ENCODE peak calls at places on chromosomes 6 and 20, in seven cellular contexts. One of them, this sample, is unnamed.

GRCh38 chr6:160462116-160462515 is 113.9 kb downstream of the SLC22A3 start:
- DNase-seq in H9: no peak
- DNase-seq in AG09309: no peak
- DNase-seq in kidney epithelial cell: no peak
- DNase-seq in fibroblast of the aortic adventitia: no peak
- DNase-seq in breast epithelium: no peak
- DNase-seq in GM12865: no peak
- DNase-seq in this sample: no peak

GRCh38 chr20:54980321-54980960 is 505.0 kb downstream of the DOK5 start:
- DNase-seq in H9: no peak
- DNase-seq in AG09309: no peak
- DNase-seq in fibroblast of the aortic adventitia: no peak
- DNase-seq in GM12865: peak
- DNase-seq in kidney epithelial cell: no peak
- DNase-seq in breast epithelium: no peak
- DNase-seq in this sample: no peak

GRCh38 chr6:91437295-91437694 is 850.4 kb upstream of the MAP3K7 start:
- DNase-seq in breast epithelium: no peak
- DNase-seq in H9: no peak
- DNase-seq in GM12865: no peak
- DNase-seq in kidney epithelial cell: no peak
- DNase-seq in fibroblast of the aortic adventitia: no peak
- DNase-seq in AG09309: no peak
- DNase-seq in this sample: no peak

GRCh38 chr6:5204340-5204739 is 56.4 kb downstream of the LYRM4 start:
- DNase-seq in GM12865: no peak
- DNase-seq in H9: no peak
- DNase-seq in breast epithelium: no peak
- DNase-seq in AG09309: no peak
- DNase-seq in fibroblast of the aortic adventitia: no peak
- DNase-seq in kidney epithelial cell: no peak
- DNase-seq in this sample: no peak

GRCh38 chr6:141483561-141484061 is 649.1 kb upstream of the GJE1 start:
- DNase-seq in AG09309: peak
- DNase-seq in GM12865: peak
- DNase-seq in H9: no peak
- DNase-seq in fibroblast of the aortic adventitia: peak
- DNase-seq in kidney epithelial cell: peak
- DNase-seq in breast epithelium: no peak
- DNase-seq in this sample: peak

GRCh38 chr6:140576004-140576555 is 1201.6 kb upstream of the CITED2 start:
- DNase-seq in GM12865: no peak
- DNase-seq in AG09309: no peak
- DNase-seq in fibroblast of the aortic adventitia: no peak
- DNase-seq in breast epithelium: no peak
- DNase-seq in kidney epithelial cell: no peak
- DNase-seq in H9: no peak
- DNase-seq in this sample: no peak

GRCh38 chr20:57481281-57481711 is 43.6 kb downstream of the CTCFL start:
- DNase-seq in GM12865: peak
- DNase-seq in AG09309: no peak
- DNase-seq in kidney epithelial cell: no peak
- DNase-seq in fibroblast of the aortic adventitia: no peak
- DNase-seq in H9: no peak
- DNase-seq in breast epithelium: peak
- DNase-seq in this sample: peak

GRCh38 chr20:47561175-47561574 is 59.5 kb downstream of the NCOA3 start:
- DNase-seq in AG09309: peak
- DNase-seq in fibroblast of the aortic adventitia: peak
- DNase-seq in GM12865: no peak
- DNase-seq in H9: no peak
- DNase-seq in breast epithelium: no peak
- DNase-seq in kidney epithelial cell: no peak
- DNase-seq in this sample: no peak

GRCh38 chr6:14966111-14966901 is 279.6 kb upstream of the JARID2 start:
- DNase-seq in breast epithelium: no peak
- DNase-seq in kidney epithelial cell: no peak
- DNase-seq in GM12865: no peak
- DNase-seq in H9: peak
- DNase-seq in AG09309: no peak
- DNase-seq in fibroblast of the aortic adventitia: peak
- DNase-seq in this sample: no peak

GRCh38 chr6:125213936-125214335 is 60.4 kb downstream of the TPD52L1 start:
- DNase-seq in GM12865: no peak
- DNase-seq in AG09309: no peak
- DNase-seq in fibroblast of the aortic adventitia: no peak
- DNase-seq in H9: no peak
- DNase-seq in kidney epithelial cell: no peak
- DNase-seq in breast epithelium: no peak
- DNase-seq in this sample: no peak

GRCh38 chr6:17418281-17419188 is 25.1 kb downstream of the CAP2 start:
- DNase-seq in fibroblast of the aortic adventitia: peak
- DNase-seq in GM12865: no peak
- DNase-seq in H9: peak
- DNase-seq in kidney epithelial cell: no peak
- DNase-seq in breast epithelium: no peak
- DNase-seq in AG09309: peak
- DNase-seq in this sample: no peak

GRCh38 chr6:11876934-11877433 is 98.4 kb upstream of the ADTRP start:
- DNase-seq in AG09309: no peak
- DNase-seq in H9: no peak
- DNase-seq in kidney epithelial cell: no peak
- DNase-seq in GM12865: peak
- DNase-seq in fibroblast of the aortic adventitia: no peak
- DNase-seq in breast epithelium: no peak
- DNase-seq in this sample: peak

GRCh38 chr20:63554361-63555278 is 661 bp downstream of the FNDC11 start:
- DNase-seq in fibroblast of the aortic adventitia: no peak
- DNase-seq in kidney epithelial cell: no peak
- DNase-seq in H9: no peak
- DNase-seq in AG09309: no peak
- DNase-seq in breast epithelium: no peak
- DNase-seq in GM12865: peak
- DNase-seq in this sample: no peak

GRCh38 chr6:136873733-136874132 is 48.4 kb upstream of the SLC35D3 start:
- DNase-seq in breast epithelium: no peak
- DNase-seq in fibroblast of the aortic adventitia: peak
- DNase-seq in kidney epithelial cell: no peak
- DNase-seq in GM12865: peak
- DNase-seq in AG09309: no peak
- DNase-seq in H9: no peak
- DNase-seq in this sample: no peak

DNA sequence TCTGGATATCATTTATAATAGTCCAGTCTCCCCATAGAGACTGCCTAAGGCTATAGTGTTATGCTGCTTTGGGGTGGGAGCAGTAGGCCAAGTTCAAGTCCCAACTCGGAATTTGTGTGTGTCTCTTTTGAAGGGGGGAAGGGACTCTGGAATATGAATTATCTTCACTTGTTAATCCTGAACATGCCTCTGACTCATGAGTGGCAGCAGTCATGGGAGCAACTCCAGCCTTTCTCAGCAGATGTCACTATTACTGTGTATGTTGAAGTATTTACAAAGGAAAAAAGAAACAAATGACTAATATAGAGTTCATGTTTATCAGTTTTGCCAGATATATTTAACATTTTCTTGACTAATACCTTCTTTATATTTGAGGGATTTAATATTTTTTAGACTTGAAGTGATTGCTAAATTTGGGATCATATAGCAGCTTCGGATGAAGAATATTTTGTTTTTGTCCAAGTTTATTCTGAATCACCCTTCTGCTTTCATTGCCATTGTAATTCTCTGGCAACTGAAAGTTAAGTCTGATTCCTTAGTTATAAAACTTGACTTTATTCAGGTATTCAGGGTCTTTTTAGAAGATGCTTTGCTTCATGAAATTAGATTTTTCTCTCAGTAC is 23.4 kb downstream of the FAM217A start:
- DNase-seq in AG09309: peak
- DNase-seq in kidney epithelial cell: peak
- DNase-seq in breast epithelium: no peak
- DNase-seq in GM12865: no peak
- DNase-seq in H9: no peak
- DNase-seq in fibroblast of the aortic adventitia: peak
- DNase-seq in this sample: no peak
- TF ChIP-seq CTCF in AG09309: peak
- TF ChIP-seq CTCF in kidney epithelial cell: peak
- TF ChIP-seq CTCF in breast epithelium: no peak
- TF ChIP-seq CTCF in GM12865: no peak
- TF ChIP-seq CTCF in H9: peak
- TF ChIP-seq CTCF in fibroblast of the aortic adventitia: peak
- TF ChIP-seq CTCF in this sample: no peak

GRCh38 chr20:33025318-33025876 is 6.1 kb upstream of the BPIFB6 start:
- DNase-seq in H9: no peak
- DNase-seq in breast epithelium: no peak
- DNase-seq in GM12865: no peak
- DNase-seq in fibroblast of the aortic adventitia: no peak
- DNase-seq in kidney epithelial cell: no peak
- DNase-seq in AG09309: no peak
- DNase-seq in this sample: no peak
- TF ChIP-seq CTCF in H9: no peak
- TF ChIP-seq CTCF in breast epithelium: no peak
- TF ChIP-seq CTCF in GM12865: no peak
- TF ChIP-seq CTCF in fibroblast of the aortic adventitia: no peak
- TF ChIP-seq CTCF in kidney epithelial cell: no peak
- TF ChIP-seq CTCF in AG09309: no peak
- TF ChIP-seq CTCF in this sample: no peak

GRCh38 chr6:106551155-106551554 is 78.1 kb downstream of the RTN4IP1 start:
- DNase-seq in GM12865: no peak
- DNase-seq in AG09309: no peak
- DNase-seq in breast epithelium: no peak
- DNase-seq in fibroblast of the aortic adventitia: no peak
- DNase-seq in kidney epithelial cell: no peak
- DNase-seq in H9: no peak
- DNase-seq in this sample: no peak
- TF ChIP-seq CTCF in GM12865: no peak
- TF ChIP-seq CTCF in AG09309: no peak
- TF ChIP-seq CTCF in breast epithelium: no peak
- TF ChIP-seq CTCF in fibroblast of the aortic adventitia: no peak
- TF ChIP-seq CTCF in kidney epithelial cell: no peak
- TF ChIP-seq CTCF in H9: no peak
- TF ChIP-seq CTCF in this sample: no peak

GRCh38 chr6:42510795-42511194 is 53.0 kb upstream of the UBR2 start:
- DNase-seq in H9: no peak
- DNase-seq in AG09309: no peak
- DNase-seq in GM12865: no peak
- DNase-seq in kidney epithelial cell: no peak
- DNase-seq in fibroblast of the aortic adventitia: no peak
- DNase-seq in breast epithelium: no peak
- DNase-seq in this sample: no peak
- TF ChIP-seq CTCF in H9: peak
- TF ChIP-seq CTCF in AG09309: no peak
- TF ChIP-seq CTCF in GM12865: peak
- TF ChIP-seq CTCF in kidney epithelial cell: peak
- TF ChIP-seq CTCF in fibroblast of the aortic adventitia: no peak
- TF ChIP-seq CTCF in breast epithelium: no peak
- TF ChIP-seq CTCF in this sample: no peak

GRCh38 chr6:122408697-122409458 is 9.4 kb downstream of the HSF2 start:
- DNase-seq in breast epithelium: no peak
- DNase-seq in AG09309: no peak
- DNase-seq in GM12865: no peak
- DNase-seq in fibroblast of the aortic adventitia: no peak
- DNase-seq in H9: no peak
- DNase-seq in kidney epithelial cell: no peak
- DNase-seq in this sample: no peak

GRCh38 chr6:122406187-122406586 is 6.7 kb downstream of the HSF2 start:
- DNase-seq in GM12865: no peak
- DNase-seq in breast epithelium: no peak
- DNase-seq in H9: no peak
- DNase-seq in fibroblast of the aortic adventitia: no peak
- DNase-seq in kidney epithelial cell: no peak
- DNase-seq in AG09309: no peak
- DNase-seq in this sample: no peak

GRCh38 chr6:122408240-122408639 is 8.8 kb downstream of the HSF2 start:
- DNase-seq in H9: no peak
- DNase-seq in breast epithelium: no peak
- DNase-seq in fibroblast of the aortic adventitia: no peak
- DNase-seq in GM12865: no peak
- DNase-seq in AG09309: no peak
- DNase-seq in kidney epithelial cell: no peak
- DNase-seq in this sample: no peak

GRCh38 chr6:122407712-122408111 is 8.3 kb downstream of the HSF2 start:
- DNase-seq in breast epithelium: no peak
- DNase-seq in H9: no peak
- DNase-seq in fibroblast of the aortic adventitia: no peak
- DNase-seq in AG09309: no peak
- DNase-seq in GM12865: no peak
- DNase-seq in kidney epithelial cell: no peak
- DNase-seq in this sample: no peak

DNA sequence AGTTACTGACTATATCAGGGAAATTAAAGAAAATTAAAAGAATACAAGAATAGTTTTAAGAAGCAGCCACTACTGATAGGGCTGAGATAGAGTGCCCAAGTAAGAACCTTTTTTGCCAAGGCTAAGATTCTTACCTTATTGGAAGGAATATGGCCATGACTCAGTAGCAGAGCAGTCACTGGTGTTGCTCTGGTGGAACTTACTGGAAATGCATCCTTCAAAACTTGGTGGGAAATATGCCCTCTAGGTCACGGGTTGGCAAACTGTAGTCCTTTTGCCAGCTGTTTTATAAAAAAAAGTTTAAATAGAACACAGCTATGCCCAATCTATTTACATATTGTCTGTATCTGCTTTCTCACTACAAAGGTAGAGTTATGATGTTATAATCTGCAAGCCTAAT is 6.0 kb downstream of the HSF2 start:
- DNase-seq in AG09309: no peak
- DNase-seq in fibroblast of the aortic adventitia: peak
- DNase-seq in GM12865: no peak
- DNase-seq in H9: no peak
- DNase-seq in breast epithelium: no peak
- DNase-seq in kidney epithelial cell: no peak
- DNase-seq in this sample: no peak
- TF ChIP-seq CTCF in AG09309: peak
- TF ChIP-seq CTCF in fibroblast of the aortic adventitia: peak
- TF ChIP-seq CTCF in GM12865: no peak
- TF ChIP-seq CTCF in H9: peak
- TF ChIP-seq CTCF in breast epithelium: no peak
- TF ChIP-seq CTCF in kidney epithelial cell: no peak
- TF ChIP-seq CTCF in this sample: no peak

This sample was measured in GM20000.